ENCODE peak calls at places on chromosomes 12 and 14, in five cellular contexts. D, B, M, Q and V are unnamed samples.

GRCh38 chr12:6370576-6370935 is 4.8 kb downstream of the SCNN1A start:
- DNase-seq in Q (no peak), D (no peak), M (no peak), B (no peak), V (peak)

GRCh38 chr14:65277027-65277426 is 135.5 kb upstream of the FUT8 start:
- DNase-seq in M (no peak), D (no peak), B (no peak), Q (no peak), V (no peak)

GRCh38 chr12:27651201-27651600 is 45.0 kb upstream of the REP15 start:
- DNase-seq in B (no peak), M (no peak), D (peak), Q (no peak), V (no peak)

GRCh38 chr14:22333408-22334274 is 255.4 kb downstream of the DAD1 start:
- DNase-seq in D (no peak), M (no peak), B (no peak), Q (no peak), V (no peak)

GRCh38 chr14:90624732-90625444 is 191.3 kb downstream of the TTC7B start:
- DNase-seq in Q (no peak), B (no peak), D (no peak), M (no peak), V (no peak)

GRCh38 chr14:65864549-65864948 is 452.0 kb downstream of the FUT8 start:
- DNase-seq in Q (no peak), B (no peak), D (no peak), M (no peak), V (no peak)

GRCh38 chr12:109949089-109949488 is 47.1 kb downstream of the GIT2 start:
- DNase-seq in D (peak), Q (no peak), B (no peak), M (no peak), V (no peak)

GRCh38 chr14:92724516-92725340 is 23.7 kb downstream of the LGMN start:
- DNase-seq in D (no peak), Q (no peak), M (no peak), B (no peak), V (no peak)

GRCh38 chr14:33548606-33549005 is 402.3 kb downstream of the EGLN3 start:
- DNase-seq in M (no peak), B (no peak), D (no peak), Q (no peak), V (no peak)

GRCh38 chr12:10221846-10222245 is 9.2 kb downstream of the GABARAPL1 start:
- DNase-seq in D (no peak), B (no peak), Q (no peak), M (no peak), V (no peak)

GRCh38 chr12:48818831-48819590 is 715 bp downstream of the CACNB3 start:
- DNase-seq in M (no peak), D (no peak), Q (no peak), B (no peak), V (no peak)

GRCh38 chr12:2009623-2010022 is 5.4 kb upstream of the DCP1B start:
- DNase-seq in Q (no peak), B (no peak), D (no peak), M (no peak), V (no peak)